ENCODE peak calls at places on chromosomes 16 and 17, in five cellular contexts. R, A, Z, V and O are unnamed samples.

GRCh38 chr16:85220125-85220839 is 108.0 kb upstream of the CIBAR2 start:
- DNase-seq in R (no peak), A (peak), Z (no peak), V (peak), O (peak)

GRCh38 chr17:49692751-49693150 is 14.9 kb upstream of the SPOP start:
- DNase-seq in R (no peak), A (no peak), Z (no peak), V (no peak), O (no peak)

GRCh38 chr16:11948819-11949218 is 7.0 kb upstream of the NPIPB2 start:
- DNase-seq in R (no peak), A (no peak), Z (no peak), V (no peak), O (no peak)

GRCh38 chr16:79505344-79505743 is 95.2 kb downstream of the MAF start:
- DNase-seq in R (no peak), A (no peak), Z (no peak), V (peak), O (no peak)

GRCh38 chr16:73019456-73020362 is 28.2 kb downstream of the ZFHX3 start:
- DNase-seq in R (no peak), A (no peak), Z (peak), V (no peak), O (peak)

GRCh38 chr16:68396481-68396880 is 51.8 kb downstream of the SMPD3 start:
- DNase-seq in R (peak), A (peak), Z (no peak), V (no peak), O (peak)

GRCh38 chr16:57324649-57325223 is 33.8 kb upstream of the CCL22 start:
- DNase-seq in R (no peak), A (no peak), Z (no peak), V (no peak), O (no peak)

GRCh38 chr16:586645-587590 is 2.9 kb upstream of the RAB40C start:
- DNase-seq in R (no peak), A (no peak), Z (no peak), V (no peak), O (no peak)

GRCh38 chr17:6910987-6911603 is 79.6 kb upstream of the TEKT1 start:
- DNase-seq in R (peak), A (no peak), Z (no peak), V (no peak), O (peak)

GRCh38 chr16:74521691-74522090 is 85.2 kb downstream of the GLG1 start:
- DNase-seq in R (peak), A (no peak), Z (no peak), V (peak), O (no peak)
- TF ChIP-seq CTCF in R (no peak), A (no peak), Z (no peak), V (no peak), O (no peak)

DNA sequence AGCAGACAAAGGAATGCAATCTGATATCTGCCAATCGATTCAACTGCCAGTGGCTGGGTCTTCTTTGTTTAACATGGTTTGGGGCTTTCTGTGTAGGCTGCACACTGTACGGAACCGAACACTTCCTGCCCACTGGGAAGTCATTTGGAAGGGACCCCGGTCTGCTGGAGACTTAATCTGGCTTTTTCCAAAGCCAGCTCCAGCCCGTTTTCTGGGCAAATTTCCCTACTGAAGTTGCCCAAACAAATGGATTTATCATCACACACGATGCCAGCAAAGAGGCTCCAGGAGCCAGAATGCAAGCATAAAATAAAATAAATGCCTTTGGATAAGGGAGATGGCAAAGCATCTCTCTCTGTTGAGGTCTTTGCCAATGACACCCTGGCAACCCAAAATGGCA is 259.9 kb upstream of the IRX3 start:
- DNase-seq in R (no peak), A (no peak), Z (no peak), V (no peak), O (no peak)
- H3K4me3 ChIP-seq in R (no peak), A (no peak), Z (no peak), V (no peak), O (no peak)

DNA sequence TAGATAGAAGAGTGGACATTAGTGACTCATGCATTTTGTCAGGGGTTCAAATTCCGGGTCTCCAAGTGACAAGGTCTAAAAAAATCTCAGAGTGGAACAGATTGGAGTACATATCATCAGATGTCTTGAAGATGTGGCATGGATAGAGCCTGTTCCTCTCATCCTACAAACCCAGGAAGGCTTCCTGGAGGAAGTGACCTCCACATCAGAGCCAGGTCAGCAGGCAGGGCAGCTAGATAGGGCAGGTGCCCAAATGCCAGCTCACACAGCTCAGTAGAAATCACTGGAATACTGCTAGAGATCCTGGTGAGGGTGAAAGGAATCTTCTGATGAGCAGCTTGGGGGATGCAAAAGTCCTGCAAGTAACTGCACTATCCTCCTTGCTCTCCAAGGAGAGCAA is 196.6 kb upstream of the SDK2 start:
- DNase-seq in R (no peak), A (no peak), Z (no peak), V (no peak), O (no peak)
- TF ChIP-seq CTCF in R (no peak), A (no peak), Z (no peak), V (no peak), O (no peak)

DNA sequence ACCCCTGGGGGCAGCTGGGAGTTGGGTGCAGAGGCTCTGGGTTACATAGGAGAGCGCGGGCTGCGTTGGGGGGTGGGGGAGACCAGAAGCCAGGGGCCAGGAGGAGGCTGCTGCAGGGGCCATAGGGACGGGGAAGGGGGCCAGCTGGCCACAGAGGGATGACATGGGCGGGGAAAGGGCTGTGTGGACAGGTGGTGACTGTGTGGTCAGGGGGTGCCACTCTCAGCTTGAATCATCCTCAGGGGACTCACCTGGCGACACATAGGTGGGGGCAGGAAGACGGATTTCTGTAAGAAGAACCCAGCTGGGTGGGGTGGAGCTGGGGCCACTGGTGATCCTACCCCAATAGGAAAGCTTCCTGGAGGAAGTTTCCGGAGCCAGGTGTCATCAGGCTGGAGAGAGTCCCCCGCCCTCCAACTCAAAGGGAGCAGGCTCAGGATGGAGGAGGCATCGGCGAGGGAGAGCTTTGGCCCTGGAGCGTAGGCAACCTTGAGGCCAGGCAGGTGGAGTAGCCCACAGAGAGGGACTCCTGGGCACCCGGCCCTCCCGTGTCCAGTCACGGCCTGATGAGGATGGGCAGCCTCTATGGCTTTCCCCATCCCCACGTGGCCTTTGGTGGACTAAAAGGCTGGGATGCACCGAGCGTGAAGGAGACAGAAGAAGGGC is 1.2 kb downstream of the TRPV3 start:
- DNase-seq in R (no peak), A (no peak), Z (no peak), V (no peak), O (no peak)
- H3K4me3 ChIP-seq in R (no peak), A (no peak), Z (peak), V (no peak), O (no peak)

GRCh38 chr16:17938546-17938945 is 398.0 kb downstream of the NPIPA8 start:
- DNase-seq in R (no peak), A (no peak), Z (no peak), V (no peak), O (no peak)
- TF ChIP-seq CTCF in R (no peak), A (no peak), Z (no peak), V (no peak), O (no peak)

DNA sequence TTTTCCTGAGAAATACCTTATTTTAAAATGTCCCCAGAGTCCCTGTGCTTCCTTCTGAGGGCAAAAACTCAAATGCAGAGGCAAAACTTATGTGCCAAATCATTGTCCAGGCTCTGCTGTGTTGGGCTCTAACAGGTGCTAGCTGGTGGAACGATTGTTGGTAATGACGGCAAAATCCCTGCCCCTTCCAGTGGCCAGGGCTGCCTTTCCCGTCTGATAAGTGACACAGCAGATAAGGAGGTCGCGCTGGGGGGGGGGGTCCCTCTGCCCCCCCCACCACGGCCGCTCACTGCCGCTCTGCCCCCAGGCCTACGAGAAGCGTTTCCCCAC is 29.1 kb downstream of the SEC14L5 start:
- DNase-seq in R (peak), A (no peak), Z (no peak), V (no peak), O (no peak)
- H3K4me3 ChIP-seq in R (peak), A (no peak), Z (no peak), V (peak), O (no peak)

DNA sequence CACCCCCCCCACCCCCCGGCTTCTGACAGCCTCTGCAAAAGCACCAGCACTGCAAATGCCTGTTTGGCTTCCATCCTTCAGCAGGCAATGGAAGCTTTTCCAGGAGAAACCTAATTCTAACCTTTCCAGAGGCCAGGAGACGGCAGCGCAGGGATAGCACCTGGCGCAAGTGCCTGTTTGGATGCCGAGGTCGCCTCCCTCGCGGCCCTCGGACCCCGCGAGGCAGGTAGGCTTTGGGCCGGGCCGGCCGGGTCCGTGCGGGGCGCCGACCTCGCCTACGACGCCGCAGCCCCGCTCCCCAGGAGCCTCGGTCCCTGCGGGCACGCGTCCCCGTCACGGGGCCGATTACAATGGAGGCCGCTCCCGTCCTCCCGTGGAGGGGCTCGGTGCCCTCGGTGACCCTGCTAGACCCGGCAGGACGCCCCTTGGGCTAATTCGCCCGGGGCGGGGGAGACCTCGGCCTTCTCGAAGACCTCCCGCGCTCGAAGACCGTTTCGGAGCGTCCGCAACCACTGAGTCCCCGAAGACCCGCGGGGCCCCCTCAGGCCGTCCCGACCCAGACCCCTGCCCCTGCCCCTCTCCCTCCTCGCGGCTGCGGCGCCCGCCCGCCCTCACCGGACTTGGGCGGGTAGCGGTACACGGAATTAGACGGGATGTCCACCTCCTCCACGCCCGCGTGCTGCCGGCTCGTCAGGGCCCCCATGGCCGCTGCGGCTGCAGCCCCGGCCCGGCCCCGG is 587 bp downstream of the RNF157 start:
- DNase-seq in R (peak), A (no peak), Z (peak), V (no peak), O (no peak)
- TF ChIP-seq CTCF in R (no peak), A (no peak), Z (no peak), V (no peak), O (no peak)

DNA sequence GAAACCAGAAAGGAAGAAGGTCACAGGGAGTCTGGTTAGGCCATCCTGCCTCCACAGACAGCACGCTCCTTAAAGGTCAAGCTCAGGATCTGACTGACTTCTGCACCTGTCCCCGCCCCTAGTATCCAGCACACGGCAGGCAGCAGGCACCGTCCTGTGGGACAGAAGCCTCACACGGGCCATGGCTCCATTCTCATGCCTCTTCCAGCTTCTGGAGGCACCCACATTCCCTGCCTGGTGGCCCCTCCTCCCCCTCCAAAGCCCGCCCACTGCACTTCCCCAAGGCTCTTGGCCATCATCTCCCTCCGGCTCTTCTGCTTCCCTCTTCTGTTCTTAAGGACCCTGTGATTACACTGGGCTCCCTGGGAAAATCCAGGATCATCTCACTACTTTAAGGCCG is 3.6 kb downstream of the CANT1 start:
- DNase-seq in R (no peak), A (peak), Z (peak), V (no peak), O (no peak)
- H3K4me3 ChIP-seq in R (no peak), A (peak), Z (no peak), V (no peak), O (no peak)

GRCh38 chr17:81821603-81822311 is 11.3 kb downstream of the MCRIP1 start:
- DNase-seq in R (peak), A (peak), Z (peak), V (peak), O (peak)
- TF ChIP-seq CTCF in R (peak), A (peak), Z (peak), V (peak), O (peak)

DNA sequence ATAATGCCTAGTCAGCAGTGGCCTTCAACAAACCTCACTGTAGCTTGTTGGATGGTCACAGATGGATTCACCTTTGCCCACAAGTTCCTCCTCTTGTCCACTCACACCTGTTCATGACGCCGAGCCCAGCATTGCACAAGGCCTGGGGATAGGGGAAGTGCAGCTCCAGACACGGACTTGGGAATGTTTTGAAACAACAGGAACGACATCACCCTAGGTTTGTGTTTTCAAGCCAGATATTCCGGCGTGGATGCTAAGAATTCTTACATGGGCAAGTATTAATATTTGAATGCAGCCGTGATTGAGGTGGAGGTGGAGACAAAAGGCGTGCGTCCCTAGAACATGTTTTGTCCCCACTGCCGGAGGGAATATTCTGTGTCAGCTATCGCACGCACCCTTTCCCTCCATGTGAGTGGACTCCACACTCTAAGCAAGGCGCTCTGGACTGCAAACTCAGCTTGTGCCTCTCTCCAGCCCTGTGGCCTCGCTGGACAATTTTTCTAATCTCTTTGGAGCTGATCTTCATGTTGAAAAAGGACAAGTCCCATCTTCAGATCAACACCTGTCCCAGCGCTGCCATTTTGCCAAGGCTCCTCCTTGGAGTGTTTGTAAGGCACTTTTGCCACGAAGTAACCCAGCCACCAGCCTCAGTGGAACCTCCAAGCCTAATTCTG is 2.0 kb upstream of the BANP start:
- DNase-seq in R (no peak), A (no peak), Z (no peak), V (no peak), O (no peak)
- H3K4me3 ChIP-seq in R (no peak), A (no peak), Z (no peak), V (no peak), O (no peak)